ENCODE peak calls at places on chromosomes 7 and 10, in six cellular contexts. P is NCI-H1694, W is SK-N-SH, O is HAP-1, L is OCI-LY7, F is erythroblast. Q is an unnamed sample.

GRCh38 chr7:19663816-19664531 is 44.9 kb downstream of the POLR1F start:
- DNase-seq in P (no peak), W (no peak), O (no peak), L (peak), F (no peak), Q (peak)

GRCh38 chr10:130491698-130492050 is 355.5 kb downstream of the GLRX3 start:
- DNase-seq in P (no peak), W (no peak), O (no peak), L (no peak), F (no peak), Q (no peak)

GRCh38 chr7:94028768-94029167 is 24.6 kb upstream of the BET1 start:
- DNase-seq in P (no peak), W (no peak), O (no peak), L (no peak), F (no peak), Q (no peak)

GRCh38 chr10:103843045-103843444 is 12.3 kb downstream of the SH3PXD2A start:
- DNase-seq in P (no peak), W (no peak), O (no peak), L (no peak), F (no peak), Q (no peak)

GRCh38 chr10:114874827-114875541 is 53.4 kb downstream of the FHIP2A start:
- DNase-seq in P (no peak), W (peak), O (peak), L (no peak), F (peak), Q (peak)

GRCh38 chr10:79178614-79179403 is 110.0 kb downstream of the ZMIZ1 start:
- DNase-seq in P (peak), W (peak), O (peak), L (no peak), F (peak), Q (peak)

GRCh38 chr10:58641095-58641531 is 128.4 kb downstream of the BICC1 start:
- DNase-seq in P (no peak), W (peak), O (peak), L (no peak), F (no peak), Q (peak)

GRCh38 chr7:42162560-42163325 is 74.3 kb downstream of the GLI3 start:
- DNase-seq in P (no peak), W (no peak), O (no peak), L (no peak), F (no peak), Q (no peak)

GRCh38 chr10:7971949-7972348 is 82.5 kb upstream of the GATA3 start:
- DNase-seq in P (no peak), W (no peak), O (no peak), L (no peak), F (no peak), Q (no peak)

GRCh38 chr10:122325235-122325634 is 49.3 kb upstream of the PLEKHA1 start:
- DNase-seq in P (no peak), W (no peak), O (no peak), L (no peak), F (no peak), Q (no peak)

GRCh38 chr10:102230861-102231356 is 4.8 kb downstream of the ELOVL3 start:
- DNase-seq in P (no peak), W (peak), O (no peak), L (no peak), F (peak), Q (no peak)

GRCh38 chr10:106836923-106837322 is 327.6 kb downstream of the SORCS1 start:
- DNase-seq in P (no peak), W (no peak), O (no peak), L (no peak), F (no peak), Q (peak)

GRCh38 chr10:71272122-71272771 is 46.8 kb upstream of the SLC29A3 start:
- DNase-seq in P (no peak), W (peak), O (no peak), L (no peak), F (no peak), Q (no peak)

GRCh38 chr10:24891823-24892222 is 60.6 kb downstream of the PRTFDC1 start:
- DNase-seq in P (peak), W (peak), O (no peak), L (no peak), F (no peak), Q (no peak)

GRCh38 chr10:43573250-43574034 is 974 bp downstream of the ZNF239 start:
- DNase-seq in P (no peak), W (peak), O (no peak), L (no peak), F (no peak), Q (no peak)

GRCh38 chr10:88032566-88032965 is 169.1 kb downstream of the PTEN start:
- DNase-seq in P (no peak), W (no peak), O (no peak), L (no peak), F (no peak), Q (no peak)

GRCh38 chr10:47278152-47278473 is 21.9 kb upstream of the GDF10 start:
- DNase-seq in P (no peak), W (no peak), O (no peak), L (no peak), F (no peak), Q (no peak)